ENCODE peak calls at places on chromosomes 6 and 20, in ten cellular contexts. M is KBM-7; P is HEK293T; B is stimulated activated effector memory CD8-positive, alpha-beta T cell treated with anti-CD3 and anti-CD28 coated beads, Interleukin-12 subunit alpha, Interleukin-12 subunit beta, amount 100 ng/mL, for 72 hours; O is ecto neural progenitor cell; E is immature natural killer cell; L is thyroid gland; K is aorta; S is fibroblast of mammary gland; Q is neural crest cell. C is an unnamed sample.

GRCh38 chr6:41535766-41536165 is 10.4 kb upstream of the FOXP4 start:
- DNase-seq in M (no peak), P (no peak), B (no peak), O (no peak), E (no peak), L (no peak), K (no peak), S (no peak), Q (no peak), C (no peak)

GRCh38 chr6:41171908-41172307 is 9.0 kb upstream of the TREM2 start:
- DNase-seq in M (no peak), P (no peak), B (no peak), O (no peak), E (no peak), L (no peak), K (no peak), S (no peak), Q (no peak), C (no peak)

GRCh38 chr20:49280463-49281058 is 2.7 kb upstream of the ZNFX1 start:
- DNase-seq in M (no peak), P (no peak), B (no peak), O (no peak), E (no peak), L (no peak), K (no peak), S (no peak), Q (no peak), C (no peak)

GRCh38 chr6:113879186-113880096 is 22.3 kb downstream of the MARCKS start:
- DNase-seq in M (peak), P (peak), B (no peak), O (no peak), E (no peak), L (peak), K (no peak), S (peak), Q (peak), C (peak)

GRCh38 chr6:63556369-63556768 is 15.9 kb upstream of the LOC128125822 start:
- DNase-seq in M (no peak), P (no peak), B (no peak), O (no peak), E (no peak), L (no peak), K (no peak), S (no peak), Q (no peak), C (no peak)

GRCh38 chr20:34683667-34684066 is 6.8 kb upstream of the PIGU start:
- DNase-seq in M (no peak), P (no peak), B (no peak), O (no peak), E (no peak), L (no peak), K (no peak), S (no peak), Q (no peak), C (no peak)

GRCh38 chr6:41460742-41461336 is 85.3 kb upstream of the FOXP4 start:
- DNase-seq in M (peak), P (no peak), B (no peak), O (no peak), E (no peak), L (no peak), K (no peak), S (peak), Q (no peak), C (no peak)

GRCh38 chr20:49345538-49345937 is 67.7 kb upstream of the ZNFX1 start:
- DNase-seq in M (no peak), P (no peak), B (no peak), O (no peak), E (no peak), L (no peak), K (peak), S (peak), Q (no peak), C (no peak)

GRCh38 chr20:14444106-14444505 is 106.7 kb upstream of the FLRT3 start:
- DNase-seq in M (no peak), P (no peak), B (no peak), O (no peak), E (no peak), L (no peak), K (no peak), S (peak), Q (no peak), C (no peak)

GRCh38 chr6:157368359-157369049 is 12.5 kb upstream of the ZDHHC14 start:
- DNase-seq in M (no peak), P (no peak), B (no peak), O (no peak), E (no peak), L (no peak), K (no peak), S (no peak), Q (no peak), C (no peak)

GRCh38 chr20:61023612-61024011 is 228.4 kb upstream of the CDH4 start:
- DNase-seq in M (no peak), P (no peak), B (no peak), O (no peak), E (no peak), L (no peak), K (no peak), S (no peak), Q (no peak), C (no peak)

GRCh38 chr6:115613488-115613887 is 447.2 kb downstream of the FRK start:
- DNase-seq in M (no peak), P (no peak), B (no peak), O (no peak), E (no peak), L (no peak), K (no peak), S (peak), Q (no peak), C (no peak)

GRCh38 chr6:33392168-33392947 is 735 bp downstream of the KIFC1 start:
- DNase-seq in M (peak), P (no peak), B (no peak), O (no peak), E (no peak), L (no peak), K (no peak), S (peak), Q (no peak), C (no peak)

GRCh38 chr6:149934249-149935156 is 7.3 kb upstream of the ULBP2 start:
- DNase-seq in M (peak), P (peak), B (peak), O (peak), E (peak), L (peak), K (no peak), S (peak), Q (peak), C (peak)

GRCh38 chr6:136592930-136593673 is 42.9 kb upstream of the MAP7 start:
- DNase-seq in M (no peak), P (no peak), B (no peak), O (no peak), E (no peak), L (no peak), K (no peak), S (peak), Q (no peak), C (no peak)

GRCh38 chr20:34511891-34512265 is 4.3 kb upstream of the DYNLRB1 start:
- DNase-seq in M (no peak), P (no peak), B (no peak), O (no peak), E (no peak), L (no peak), K (no peak), S (no peak), Q (no peak), C (no peak)

GRCh38 chr6:117906905-117907599 is at the start of gene SLC35F1:
- DNase-seq in M (peak), P (peak), B (no peak), O (peak), E (no peak), L (peak), K (peak), S (no peak), Q (peak), C (peak)

GRCh38 chr20:48096212-48096875 is 311.1 kb upstream of the SULF2 start:
- DNase-seq in M (no peak), P (no peak), B (no peak), O (no peak), E (no peak), L (no peak), K (no peak), S (no peak), Q (no peak), C (no peak)

GRCh38 chr6:41021832-41022231 is 17.2 kb downstream of the UNC5CL start:
- DNase-seq in M (no peak), P (peak), B (no peak), O (no peak), E (no peak), L (peak), K (no peak), S (peak), Q (no peak), C (no peak)

GRCh38 chr20:57400262-57400701 is 9.1 kb downstream of the RBM38 start:
- DNase-seq in M (no peak), P (no peak), B (no peak), O (no peak), E (no peak), L (no peak), K (peak), S (no peak), Q (no peak), C (no peak)

GRCh38 chr6:38508286-38508685 is 131.4 kb downstream of the BTBD9 start:
- DNase-seq in M (no peak), P (no peak), B (no peak), O (no peak), E (no peak), L (no peak), K (no peak), S (no peak), Q (no peak), C (no peak)

GRCh38 chr6:40855481-40855880 is 183.5 kb downstream of the UNC5CL start:
- DNase-seq in M (no peak), P (no peak), B (no peak), O (no peak), E (no peak), L (no peak), K (no peak), S (no peak), Q (no peak), C (no peak)

GRCh38 chr20:49768204-49769124 is 44.2 kb upstream of the SLC9A8 start:
- DNase-seq in M (peak), P (no peak), B (no peak), O (no peak), E (peak), L (peak), K (no peak), S (peak), Q (no peak), C (no peak)

GRCh38 chr20:62329389-62330377 is 26.9 kb downstream of the ADRM1 start:
- DNase-seq in M (no peak), P (no peak), B (no peak), O (no peak), E (no peak), L (no peak), K (no peak), S (no peak), Q (no peak), C (no peak)

GRCh38 chr6:55636406-55637102 is 57.6 kb upstream of the HMGCLL1 start:
- DNase-seq in M (no peak), P (no peak), B (no peak), O (no peak), E (no peak), L (no peak), K (no peak), S (peak), Q (no peak), C (no peak)

GRCh38 chr6:168527451-168528210 is 86.6 kb downstream of the SMOC2 start:
- DNase-seq in M (no peak), P (no peak), B (no peak), O (no peak), E (no peak), L (no peak), K (peak), S (peak), Q (no peak), C (no peak)

GRCh38 chr6:143691900-143692572 is 14.3 kb downstream of the PHACTR2 start:
- DNase-seq in M (no peak), P (no peak), B (no peak), O (no peak), E (no peak), L (no peak), K (no peak), S (no peak), Q (no peak), C (no peak)

GRCh38 chr6:102015431-102015830 is 621.9 kb downstream of the GRIK2 start:
- DNase-seq in M (no peak), P (no peak), B (no peak), O (no peak), E (no peak), L (no peak), K (no peak), S (no peak), Q (no peak), C (peak)

GRCh38 chr6:24935753-24936152 is at the start of gene RIPOR2:
- DNase-seq in M (no peak), P (peak), B (peak), O (peak), E (peak), L (peak), K (no peak), S (no peak), Q (peak), C (peak)

GRCh38 chr6:797479-798077 is 104.6 kb upstream of the EXOC2 start:
- DNase-seq in M (peak), P (peak), B (no peak), O (no peak), E (peak), L (peak), K (no peak), S (peak), Q (peak), C (no peak)

GRCh38 chr20:18428490-18429173 is 38.2 kb downstream of the DZANK1 start:
- DNase-seq in M (no peak), P (peak), B (no peak), O (no peak), E (no peak), L (peak), K (no peak), S (peak), Q (no peak), C (no peak)

GRCh38 chr20:53611449-53611894 is 17.8 kb upstream of the ZNF217 start:
- DNase-seq in M (peak), P (peak), B (no peak), O (peak), E (no peak), L (no peak), K (no peak), S (peak), Q (no peak), C (no peak)

GRCh38 chr6:39188577-39188976 is 40.7 kb downstream of the KCNK5 start:
- DNase-seq in M (peak), P (no peak), B (no peak), O (no peak), E (no peak), L (no peak), K (peak), S (no peak), Q (no peak), C (no peak)

GRCh38 chr6:78781001-78781400 is 86.3 kb upstream of the IRAK1BP1 start:
- DNase-seq in M (no peak), P (no peak), B (no peak), O (no peak), E (no peak), L (no peak), K (no peak), S (no peak), Q (no peak), C (no peak)

GRCh38 chr6:1524040-1524480 is 85.7 kb upstream of the FOXC1 start:
- DNase-seq in M (peak), P (peak), B (peak), O (peak), E (peak), L (peak), K (peak), S (peak), Q (peak), C (peak)

GRCh38 chr6:107304421-107305025 is 154.8 kb downstream of the PDSS2 start:
- DNase-seq in M (no peak), P (no peak), B (peak), O (no peak), E (no peak), L (no peak), K (no peak), S (peak), Q (no peak), C (no peak)

GRCh38 chr20:32707691-32708581 is 34.2 kb upstream of the C20orf203 start:
- DNase-seq in M (no peak), P (no peak), B (no peak), O (no peak), E (no peak), L (no peak), K (no peak), S (no peak), Q (no peak), C (no peak)

GRCh38 chr6:81814365-81815109 is 62.1 kb upstream of the TENT5A start:
- DNase-seq in M (no peak), P (no peak), B (no peak), O (no peak), E (no peak), L (no peak), K (no peak), S (peak), Q (no peak), C (no peak)

GRCh38 chr20:49687595-49688567 is 25.8 kb downstream of the B4GALT5 start:
- DNase-seq in M (no peak), P (no peak), B (no peak), O (peak), E (no peak), L (no peak), K (no peak), S (no peak), Q (no peak), C (no peak)